ENCODE peak calls at places on chromosomes 2 and 18, in four cellular contexts. W is left ventricle myocardium superior, G is NCI-H146, M is adrenal gland. E is an unnamed sample.

GRCh38 chr18:49645836-49646235 is 84.0 kb downstream of the LIPG start:
- DNase-seq in G (no peak), M (no peak), W (peak), E (no peak)

GRCh38 chr2:230224458-230224857 is 1.1 kb upstream of the SP140 start:
- DNase-seq in W (no peak), M (no peak), G (no peak), E (no peak)

GRCh38 chr2:217895070-217895635 is 107.6 kb downstream of the TNS1 start:
- DNase-seq in W (no peak), M (no peak), G (no peak), E (no peak)

GRCh38 chr2:205889073-205889472 is 196.9 kb downstream of the INO80D start:
- DNase-seq in G (no peak), M (no peak), W (no peak), E (no peak)

GRCh38 chr2:189685540-189686229 is 11.2 kb downstream of the ANKAR start:
- DNase-seq in W (peak), G (no peak), M (peak), E (no peak)

GRCh38 chr2:226216578-226216977 is 583.0 kb downstream of the IRS1 start:
- DNase-seq in G (no peak), W (no peak), M (no peak), E (no peak)

GRCh38 chr2:74516070-74516633 is 1.9 kb downstream of the TLX2 start:
- DNase-seq in G (no peak), M (peak), W (peak), E (peak)

GRCh38 chr2:142241016-142241415 is 110.2 kb upstream of the LRP1B start:
- DNase-seq in M (no peak), G (no peak), W (no peak), E (no peak)

GRCh38 chr18:74190086-74190485 is 41.8 kb downstream of the TIMM21 start:
- DNase-seq in G (no peak), W (no peak), M (no peak), E (no peak)

GRCh38 chr2:165601866-165602636 is 132.6 kb downstream of the CSRNP3 start:
- DNase-seq in W (no peak), M (no peak), G (no peak), E (no peak)

GRCh38 chr18:8635087-8635486 is 25.9 kb downstream of the RAB12 start:
- DNase-seq in M (no peak), G (no peak), W (no peak), E (no peak)

GRCh38 chr2:53130441-53130943 is 637.1 kb upstream of the CHAC2 start:
- DNase-seq in W (no peak), G (no peak), M (no peak), E (no peak)

GRCh38 chr2:84678214-84678613 is 161.9 kb downstream of the DNAH6 start:
- DNase-seq in W (no peak), G (no peak), M (no peak), E (no peak)

GRCh38 chr2:217863874-217864273 is 138.9 kb downstream of the TNS1 start:
- DNase-seq in G (no peak), M (no peak), W (peak), E (no peak)

GRCh38 chr2:166404831-166405568 is 29.3 kb upstream of the SCN9A start:
- DNase-seq in W (no peak), G (no peak), M (no peak), E (no peak)

GRCh38 chr2:68837164-68837860 is 33.9 kb downstream of the BMP10 start:
- DNase-seq in W (peak), M (peak), G (peak), E (peak)

GRCh38 chr2:110813896-110814295 is 81.5 kb downstream of the ACOXL start:
- DNase-seq in M (no peak), W (no peak), G (no peak), E (no peak)

GRCh38 chr2:77086478-77086877 is 435.7 kb downstream of the LRRTM4 start:
- DNase-seq in W (no peak), G (no peak), M (no peak), E (no peak)

GRCh38 chr2:144402282-144402681 is 117.6 kb downstream of the ZEB2 start:
- DNase-seq in W (peak), M (no peak), G (no peak), E (no peak)

GRCh38 chr2:168948621-168949212 is 47.6 kb downstream of the G6PC2 start:
- DNase-seq in M (no peak), W (no peak), G (no peak), E (no peak)

GRCh38 chr2:144826105-144826504 is 306.2 kb upstream of the ZEB2 start:
- DNase-seq in G (no peak), M (no peak), W (no peak), E (no peak)

GRCh38 chr18:61443311-61443710 is 110.1 kb downstream of the CDH20 start:
- DNase-seq in W (no peak), M (no peak), G (no peak), E (no peak)

GRCh38 chr2:45812039-45812500 is 160.6 kb downstream of the PRKCE start:
- DNase-seq in G (no peak), M (no peak), W (no peak), E (no peak)

GRCh38 chr2:8548065-8548870 is 133.6 kb upstream of the ID2 start:
- DNase-seq in G (peak), M (no peak), W (no peak), E (no peak)

GRCh38 chr2:84474176-84474575 is 15.1 kb upstream of the SUCLG1 start:
- DNase-seq in W (no peak), M (no peak), G (no peak), E (no peak)

GRCh38 chr2:37387143-37387835 is 42.9 kb downstream of the QPCT start:
- DNase-seq in M (no peak), W (no peak), G (no peak), E (no peak)

GRCh38 chr2:205769494-205769848 is 87.2 kb downstream of the NRP2 start:
- DNase-seq in W (no peak), G (no peak), M (no peak), E (no peak)

GRCh38 chr18:61876899-61877298 is 15.9 kb downstream of the RNF152 start:
- DNase-seq in M (no peak), G (no peak), W (no peak), E (no peak)

GRCh38 chr2:67289921-67290371 is 107.2 kb upstream of the ETAA1 start:
- DNase-seq in W (no peak), G (no peak), M (no peak), E (no peak)

GRCh38 chr2:44450806-44451205 is 89.1 kb downstream of the CAMKMT start:
- DNase-seq in G (no peak), M (no peak), W (no peak), E (no peak)

GRCh38 chr2:6650311-6650710 is 215.4 kb downstream of the CMPK2 start:
- DNase-seq in M (no peak), W (no peak), G (no peak), E (no peak)

GRCh38 chr2:236772220-236772837 is 202.7 kb downstream of the ACKR3 start:
- DNase-seq in W (no peak), M (no peak), G (no peak), E (no peak)

GRCh38 chr2:176251928-176252327 is 17.3 kb upstream of the MTX2 start:
- DNase-seq in W (no peak), M (no peak), G (no peak), E (no peak)

GRCh38 chr2:107128381-107128780 is 242.4 kb upstream of the ST6GAL2 start:
- DNase-seq in W (no peak), M (no peak), G (no peak), E (no peak)

GRCh38 chr2:170929686-170930050 is 615 bp downstream of the GORASP2 start:
- DNase-seq in G (peak), M (peak), W (peak), E (peak)

GRCh38 chr2:24489942-24490673 is 946 bp upstream of the NCOA1 start:
- DNase-seq in G (peak), M (peak), W (no peak), E (no peak)

GRCh38 chr2:39755466-39755865 is 23.6 kb downstream of the THUMPD2 start:
- DNase-seq in G (no peak), M (no peak), W (no peak), E (no peak)

GRCh38 chr18:79191418-79191817 is 122.2 kb downstream of the ATP9B start:
- DNase-seq in G (no peak), M (no peak), W (no peak), E (no peak)

E was measured in CD8-positive, alpha-beta T cell.